ENCODE peak calls at places on chromosomes 11 and 22, in four cellular contexts. H is PC-9, N is mesenchymal stem cell, R is fibroblast of lung. G is an unnamed sample.
A peak's percentile ranks its signal among the peaks of the same experiment; 100 is the strongest.

GRCh38 chr11:112255075-112255739 is 5.5 kb downstream of the PLET1 start:
- DNase-seq in H (no peak), N (peak; percentile 90), R (peak; percentile 89), G (peak; percentile 20)

GRCh38 chr11:67295846-67296245 is 6.7 kb downstream of the ANKRD13D start:
- DNase-seq in H (no peak), N (no peak), R (peak; percentile 43), G (no peak)

GRCh38 chr11:118820412-118821357 is 29.7 kb upstream of the DDX6 start:
- DNase-seq in H (peak; percentile 82), N (no peak), R (peak; percentile 11), G (no peak)

GRCh38 chr11:122650619-122651018 is 4.9 kb upstream of the UBASH3B start:
- DNase-seq in H (no peak), N (no peak), R (no peak), G (no peak)

GRCh38 chr11:42770444-42771065 is 541.2 kb upstream of the API5 start:
- DNase-seq in H (no peak), N (peak; percentile 15), R (peak; percentile 3), G (peak; percentile 18)

GRCh38 chr22:49645791-49646550 is 181.7 kb downstream of the BRD1 start:
- DNase-seq in H (no peak), N (no peak), R (no peak), G (no peak)

GRCh38 chr22:20388200-20388599 is 5.8 kb upstream of the ZNF74 start:
- DNase-seq in H (no peak), N (no peak), R (no peak), G (no peak)

GRCh38 chr11:2574043-2574552 is 125.7 kb downstream of the KCNQ1OT1 start:
- DNase-seq in H (no peak), N (no peak), R (no peak), G (no peak)

GRCh38 chr11:83554896-83555295 is 268.7 kb upstream of the CCDC90B start:
- DNase-seq in H (no peak), N (no peak), R (no peak), G (no peak)

GRCh38 chr11:112366777-112367176 is 106.1 kb upstream of the PLET1 start:
- DNase-seq in H (no peak), N (peak; percentile 87), R (peak; percentile 60), G (peak; percentile 63)

GRCh38 chr11:14542384-14542783 is 22.2 kb upstream of the PSMA1 start:
- DNase-seq in H (no peak), N (no peak), R (no peak), G (no peak)

GRCh38 chr11:86476109-86476861 is 101.6 kb downstream of the CCDC81 start:
- DNase-seq in H (no peak), N (peak; percentile 89), R (no peak), G (no peak)

GRCh38 chr11:126337472-126338241 is 17.8 kb upstream of the ST3GAL4 start:
- DNase-seq in H (no peak), N (no peak), R (no peak), G (no peak)

GRCh38 chr11:2700415-2701211 is 819 bp upstream of the KCNQ1OT1 start:
- DNase-seq in H (peak; percentile 63), N (peak; percentile 59), R (peak; percentile 28), G (peak; percentile 88)

GRCh38 chr22:24930678-24931077 is 15.8 kb downstream of the LHFPL7 start:
- DNase-seq in H (no peak), N (no peak), R (no peak), G (no peak)

GRCh38 chr11:119370486-119371046 is 10.9 kb downstream of the USP2 start:
- DNase-seq in H (no peak), N (no peak), R (no peak), G (no peak)

GRCh38 chr11:13970986-13971385 is 8.5 kb downstream of the SPON1 start:
- DNase-seq in H (peak; percentile 45), N (no peak), R (peak; percentile 68), G (peak; percentile 57)

GRCh38 chr11:204587-205109 is 2.6 kb downstream of the BET1L start:
- DNase-seq in H (no peak), N (no peak), R (no peak), G (peak; percentile 32)

GRCh38 chr11:133784359-133784758 is 61.0 kb downstream of the SPATA19 start:
- DNase-seq in H (no peak), N (no peak), R (no peak), G (no peak)

GRCh38 chr11:4559527-4560440 is 14.8 kb downstream of the OR52M1 start:
- DNase-seq in H (no peak), N (no peak), R (no peak), G (no peak)

GRCh38 chr22:17097062-17097461 is 12.3 kb downstream of the IL17RA start:
- DNase-seq in H (no peak), N (no peak), R (no peak), G (no peak)

GRCh38 chr11:119828011-119828410 is 99.0 kb upstream of the NECTIN1 start:
- DNase-seq in H (no peak), N (no peak), R (no peak), G (no peak)

GRCh38 chr11:119356349-119357031 is 10.0 kb upstream of the MFRP start:
- DNase-seq in H (peak; percentile 65), N (peak; percentile 81), R (peak; percentile 75), G (peak; percentile 56)

GRCh38 chr11:116500833-116501622 is 271.8 kb downstream of the BUD13 start:
- DNase-seq in H (no peak), N (no peak), R (no peak), G (no peak)

GRCh38 chr11:23554002-23554401 is 693.7 kb upstream of the CCDC179 start:
- DNase-seq in H (no peak), N (no peak), R (no peak), G (no peak)

GRCh38 chr11:84518601-84519183 is 1108.5 kb downstream of the DLG2 start:
- DNase-seq in H (no peak), N (no peak), R (no peak), G (no peak)

GRCh38 chr22:22031571-22031970 is 49.0 kb upstream of the TOP3B start:
- DNase-seq in H (no peak), N (no peak), R (no peak), G (no peak)

GRCh38 chr22:22032099-22032905 is 49.7 kb upstream of the TOP3B start:
- DNase-seq in H (no peak), N (no peak), R (no peak), G (no peak)

GRCh38 chr22:22030493-22031182 is 48.1 kb upstream of the TOP3B start:
- DNase-seq in H (peak; percentile 4), N (peak; percentile 7), R (peak; percentile 21), G (no peak)

GRCh38 chr22:22032906-22033802 is 50.6 kb upstream of the TOP3B start:
- DNase-seq in H (no peak), N (no peak), R (no peak), G (no peak)

DNA sequence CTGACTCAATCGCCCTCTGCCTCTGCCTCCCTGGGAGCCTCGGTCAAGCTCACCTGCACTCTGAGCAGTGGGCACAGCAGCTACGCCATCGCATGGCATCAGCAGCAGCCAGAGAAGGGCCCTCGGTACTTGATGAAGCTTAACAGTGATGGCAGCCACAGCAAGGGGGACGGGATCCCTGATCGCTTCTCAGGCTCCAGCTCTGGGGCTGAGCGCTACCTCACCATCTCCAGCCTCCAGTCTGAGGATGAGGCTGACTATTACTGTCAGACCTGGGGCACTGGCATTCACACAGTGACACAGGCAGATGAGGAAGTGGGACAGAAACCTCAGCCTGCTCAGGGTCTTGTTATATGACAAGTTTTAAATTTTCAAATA is 48.6 kb upstream of the TOP3B start:
- DNase-seq in H (no peak), N (no peak), R (no peak), G (no peak)
- H3K4me1 ChIP-seq in H (no peaks in the 10 kb centered on the region), N (no peaks in the 10 kb centered on the region), R (no peaks in the 10 kb centered on the region), G (no peaks in the 10 kb centered on the region)

DNA sequence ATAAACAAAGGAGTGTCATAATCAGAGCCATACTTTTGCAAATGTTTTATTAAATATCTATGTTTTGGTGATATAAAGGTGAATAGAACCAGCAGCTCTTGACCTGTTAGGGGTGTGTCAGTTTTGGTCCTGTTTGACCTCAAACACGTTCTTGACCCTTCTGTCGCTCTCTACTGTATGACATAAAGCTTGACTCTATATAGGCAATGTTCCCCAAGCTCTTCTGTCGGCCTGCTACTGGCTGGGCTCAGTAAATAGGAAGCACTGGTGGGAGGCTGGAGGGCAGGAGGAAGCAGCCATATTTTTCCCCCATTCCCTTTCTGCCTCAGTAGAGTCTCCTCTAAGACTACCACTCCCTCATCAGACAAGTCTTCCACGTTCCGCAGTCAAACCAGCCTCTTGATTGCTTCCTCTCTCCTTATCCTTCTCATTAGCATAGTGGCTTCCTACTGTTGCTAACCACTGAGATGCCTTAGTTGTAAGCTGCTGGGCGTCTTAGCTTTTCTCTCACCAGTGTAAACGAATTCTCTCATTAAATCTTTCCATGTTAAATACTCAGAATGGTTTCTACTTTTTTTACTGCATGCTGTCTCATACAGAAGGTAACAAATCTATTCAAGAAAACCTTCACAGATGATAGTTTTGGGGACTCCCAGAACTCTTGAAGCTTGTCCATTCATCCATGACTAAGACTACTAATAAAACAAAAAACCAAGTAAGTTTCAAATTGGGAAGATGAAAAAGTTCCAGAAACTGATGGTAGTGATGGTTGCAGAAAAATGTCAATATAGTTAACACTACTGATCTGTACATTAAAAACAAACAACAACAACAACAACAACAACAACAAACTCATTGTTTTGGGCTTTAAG is 3.3 kb downstream of the NPAT start:
- DNase-seq in H (no peak), N (no peak), R (no peak), G (no peak)
- H3K4me3 ChIP-seq in H (no peak overlapping the region), N (no peak overlapping the region), R (no peak overlapping the region), G (no peak overlapping the region)

DNA sequence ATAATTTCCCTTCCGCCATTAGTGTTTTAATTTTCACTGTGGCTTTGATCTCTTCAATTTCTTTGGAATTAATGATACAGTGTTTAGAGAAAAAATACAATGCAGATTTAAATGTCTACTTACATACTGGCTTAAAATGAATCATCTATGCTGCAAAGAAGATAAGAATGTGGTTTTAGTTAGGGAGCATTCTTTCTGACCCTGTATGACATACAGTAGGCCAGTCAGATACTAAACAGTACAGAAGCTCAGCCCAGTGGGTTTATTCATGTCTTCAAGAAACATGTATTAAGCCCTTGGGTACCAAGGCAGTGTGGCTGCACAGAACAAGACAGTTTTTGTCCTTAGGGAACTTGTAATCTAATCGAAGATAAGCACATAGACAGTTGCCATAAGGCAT is 268.8 kb downstream of the DDX10 start:
- DNase-seq in H (no peak), N (peak; percentile 50), R (no peak), G (no peak)
- H3K27ac ChIP-seq in H (no peak overlapping the region), N (no peak overlapping the region), R (no peak overlapping the region), G (no peak overlapping the region)

DNA sequence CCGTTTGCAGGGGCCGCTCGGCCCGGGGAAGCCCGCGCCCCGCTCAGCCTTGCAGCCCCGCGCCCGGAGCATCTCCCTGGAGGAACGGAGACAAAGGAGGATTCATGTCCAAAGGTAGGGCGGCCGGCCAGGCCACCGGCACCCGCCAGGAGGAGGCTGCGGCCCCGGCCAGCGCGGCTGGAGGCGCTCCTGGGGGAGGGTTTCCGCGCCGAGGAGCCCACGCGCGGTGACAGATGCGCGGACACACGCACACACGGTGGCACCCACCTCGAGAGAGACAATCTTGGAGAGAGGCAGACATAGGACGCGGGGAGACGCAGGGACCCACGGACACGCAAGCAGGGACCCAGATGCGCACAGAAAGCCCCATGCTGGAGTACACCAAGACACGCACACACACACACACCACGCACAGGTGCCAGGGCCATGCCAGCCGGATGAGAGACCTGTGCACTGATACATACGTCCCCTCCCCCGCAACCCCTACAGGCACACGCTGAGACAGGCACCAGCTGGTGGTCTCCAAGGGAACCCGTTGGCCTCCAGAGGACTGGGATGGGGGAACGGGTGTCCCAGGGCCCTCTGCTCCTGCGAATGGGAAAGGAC is 7.8 kb downstream of the SEPTIN3 start:
- DNase-seq in H (no peak), N (no peak), R (no peak), G (no peak)
- H3K4me1 ChIP-seq in H (no peaks in the 10 kb centered on the region), N (peaks cover 9% of the 10 kb centered on the region), R (no peaks in the 10 kb centered on the region), G (peaks cover 7% of the 10 kb centered on the region)